ENCODE peak calls at places on chromosomes 2 and 18, in six cellular contexts. C is PC-3; M is HepG2; D is glutamatergic neuron; R is CD4-positive, alpha-beta T cell; T is osteocyte. H is an unnamed sample.
A peak's percentile ranks its signal among the peaks of the same experiment; 100 is the strongest.

GRCh38 chr2:20188851-20189250 is 36.1 kb downstream of the SDC1 start:
- DNase-seq in C (no peak), M (no peak), D (no peak), R (no peak), T (no peak), H (no peak)

GRCh38 chr2:21118302-21118920 is 5.4 kb upstream of the TDRD15 start:
- DNase-seq in C (peak; percentile 34), M (peak; percentile 81), D (peak; percentile 45), R (no peak), T (no peak), H (peak; percentile 20)

GRCh38 chr18:61348230-61348629 is 15.0 kb downstream of the CDH20 start:
- DNase-seq in C (no peak), M (no peak), D (no peak), R (no peak), T (no peak), H (no peak)

GRCh38 chr2:111126581-111126980 is 5.9 kb downstream of the BCL2L11 start:
- DNase-seq in C (no peak), M (no peak), D (no peak), R (no peak), T (no peak), H (no peak)

GRCh38 chr2:21422050-21422449 is 298.3 kb downstream of the TDRD15 start:
- DNase-seq in C (no peak), M (peak; percentile 23), D (peak; percentile 82), R (no peak), T (no peak), H (peak; percentile 51)

GRCh38 chr2:173589604-173590277 is 235.1 kb downstream of the CDCA7 start:
- DNase-seq in C (peak; percentile 95), M (no peak), D (no peak), R (no peak), T (no peak), H (no peak)

GRCh38 chr2:235234711-235235110 is 259.1 kb upstream of the AGAP1 start:
- DNase-seq in C (peak; percentile 10), M (no peak), D (no peak), R (no peak), T (no peak), H (no peak)

GRCh38 chr2:80331025-80331424 is 26.5 kb upstream of the LRRTM1 start:
- DNase-seq in C (no peak), M (no peak), D (no peak), R (no peak), T (no peak), H (no peak)

GRCh38 chr2:205758051-205758450 is 75.8 kb downstream of the NRP2 start:
- DNase-seq in C (peak; percentile 64), M (no peak), D (no peak), R (no peak), T (no peak), H (no peak)

GRCh38 chr18:3513481-3513880 is 63.5 kb downstream of the TGIF1 start:
- DNase-seq in C (no peak), M (no peak), D (no peak), R (no peak), T (no peak), H (no peak)

GRCh38 chr18:49447810-49448745 is 12.4 kb downstream of the DYM start:
- DNase-seq in C (peak; percentile 59), M (peak; percentile 76), D (no peak), R (peak; percentile 23), T (no peak), H (peak; percentile 29)
- TF ChIP-seq CTCF in C (peak; percentile 60), M (peak; percentile 85), D (peak; percentile 76), R (peak; percentile 44), T (peak; percentile 55), H (peak; percentile 66)

DNA sequence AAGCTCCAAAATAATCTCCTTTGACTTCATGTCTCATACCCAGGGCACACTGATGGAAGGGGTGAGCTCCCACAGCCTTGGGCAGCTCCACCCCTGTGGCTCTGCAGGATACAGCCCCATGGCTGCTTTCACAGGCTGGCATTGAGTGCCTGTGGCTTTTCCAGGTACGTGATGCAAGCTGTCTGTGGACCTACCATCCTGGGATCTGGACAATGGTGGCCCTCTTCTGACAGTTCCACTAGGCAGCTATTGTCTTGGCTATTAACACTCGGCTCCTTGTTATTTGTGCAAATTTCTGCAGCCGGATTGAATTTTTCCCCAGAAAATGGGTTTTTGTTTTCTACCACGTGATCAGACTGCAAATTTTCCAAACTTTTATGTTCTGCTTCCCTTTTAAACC is 634.2 kb downstream of the TSN start:
- DNase-seq in C (no peak), M (no peak), D (no peak), R (no peak), T (no peak), H (no peak)
- TF ChIP-seq CTCF in C (no peak), M (no peak), D (no peak), R (no peak), T (no peak), H (no peak)

GRCh38 chr2:230932556-230933511 is 7.8 kb upstream of the GPR55 start:
- DNase-seq in C (no peak), M (no peak), D (no peak), R (no peak), T (peak; percentile 78), H (no peak)

GRCh38 chr2:230933521-230934180 is 8.6 kb upstream of the GPR55 start:
- DNase-seq in C (no peak), M (no peak), D (no peak), R (no peak), T (peak; percentile 81), H (no peak)

GRCh38 chr2:230930928-230931555 is 6.0 kb upstream of the GPR55 start:
- DNase-seq in C (no peak), M (no peak), D (no peak), R (no peak), T (peak; percentile 57), H (no peak)

GRCh38 chr2:230930149-230930780 is 5.2 kb upstream of the GPR55 start:
- DNase-seq in C (no peak), M (no peak), D (no peak), R (no peak), T (peak; percentile 15), H (no peak)

DNA sequence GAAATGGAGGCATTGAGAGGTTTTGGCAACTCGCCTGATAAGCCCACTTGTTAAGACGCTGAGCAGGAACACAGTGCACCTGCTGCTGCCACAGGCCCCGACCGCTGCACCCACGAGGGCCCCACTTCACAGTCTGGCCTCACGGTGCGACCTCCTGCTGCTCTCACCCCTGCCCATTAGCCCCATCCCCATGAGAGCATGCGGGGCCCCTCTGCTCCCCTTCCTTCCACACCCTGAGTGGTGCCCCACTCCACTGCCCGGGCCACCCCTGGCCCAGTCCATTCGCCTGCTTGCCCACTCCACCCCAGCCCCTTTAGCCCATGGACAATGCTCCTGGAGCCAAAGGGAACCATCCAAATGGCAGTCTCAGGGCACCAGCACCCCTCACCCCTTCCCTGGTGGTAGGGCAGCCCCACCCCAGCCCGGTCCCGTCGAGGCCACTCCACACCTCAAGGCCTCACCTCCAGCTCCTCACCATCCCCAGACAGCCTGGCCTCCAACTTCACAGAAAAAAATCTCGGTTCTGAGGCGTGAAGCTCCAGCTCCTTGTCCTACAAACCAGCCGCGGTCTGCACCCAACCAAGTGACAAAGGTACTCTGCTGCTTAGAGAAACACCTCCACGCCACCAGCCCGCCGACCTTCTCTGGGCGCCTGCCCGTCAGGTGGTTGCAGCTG is 6.7 kb upstream of the GPR55 start:
- DNase-seq in C (no peak), M (no peak), D (no peak), R (no peak), T (peak; percentile 79), H (no peak)
- TF ChIP-seq CTCF in C (no peak), M (no peak), D (no peak), R (no peak), T (no peak), H (no peak)

GRCh38 chr2:66496680-66497420 is 61.9 kb downstream of the MEIS1 start:
- DNase-seq in C (no peak), M (no peak), D (no peak), R (no peak), T (no peak), H (no peak)

GRCh38 chr2:66498597-66498910 is 63.6 kb downstream of the MEIS1 start:
- DNase-seq in C (no peak), M (no peak), D (no peak), R (no peak), T (no peak), H (no peak)

GRCh38 chr2:66497706-66498596 is 63.0 kb downstream of the MEIS1 start:
- DNase-seq in C (no peak), M (no peak), D (no peak), R (no peak), T (no peak), H (no peak)

GRCh38 chr2:66495788-66496640 is 61.1 kb downstream of the MEIS1 start:
- DNase-seq in C (peak; percentile 84), M (peak; percentile 46), D (no peak), R (no peak), T (no peak), H (no peak)

GRCh38 chr2:66494708-66495107 is 59.8 kb downstream of the MEIS1 start:
- DNase-seq in C (peak; percentile 88), M (peak; percentile 16), D (no peak), R (no peak), T (no peak), H (no peak)
- TF ChIP-seq CTCF in C (no peak), M (no peak), D (no peak), R (no peak), T (no peak), H (no peak)

GRCh38 chr2:134917958-134918517 is 584 bp upstream of the CCNT2 start:
- DNase-seq in C (peak; percentile 87), M (no peak), D (peak; percentile 85), R (peak; percentile 77), T (no peak), H (no peak)
- TF ChIP-seq CTCF in C (no peak), M (peak; percentile 60), D (no peak), R (peak; percentile 11), T (peak; percentile 45), H (peak; percentile 52)